ENCODE peak calls at places on chromosomes 2 and 18, in four cellular contexts. G is pancreas, W is GM23338, S is thoracic aorta. X is an unnamed sample.

GRCh38 chr2:230758566-230759480 is 46.2 kb downstream of the CAB39 start:
- DNase-seq in G (no peak), W (no peak), S (no peak), X (no peak)

GRCh38 chr2:236793041-236794011 is 223.7 kb downstream of the ACKR3 start:
- DNase-seq in G (no peak), W (peak; percentile 22), S (no peak), X (no peak)

GRCh38 chr2:187552959-187553681 is 1.1 kb downstream of the TFPI start:
- DNase-seq in G (no peak), W (no peak), S (no peak), X (no peak)

GRCh38 chr2:140027320-140027719 is 1247.1 kb upstream of the NXPH2 start:
- DNase-seq in G (no peak), W (peak; percentile 18), S (no peak), X (no peak)

GRCh38 chr18:9683418-9684396 is 24.4 kb upstream of the RAB31 start:
- DNase-seq in G (peak; percentile 28), W (peak; percentile 23), S (no peak), X (peak; percentile 25)

GRCh38 chr2:127153691-127154158 is 46.8 kb upstream of the BIN1 start:
- DNase-seq in G (no peak), W (no peak), S (no peak), X (no peak)

GRCh38 chr18:58611471-58612131 is 17.3 kb downstream of the ALPK2 start:
- DNase-seq in G (no peak), W (peak; percentile 88), S (no peak), X (no peak)

GRCh38 chr18:37254973-37255372 is 310.6 kb downstream of the CELF4 start:
- DNase-seq in G (no peak), W (no peak), S (no peak), X (no peak)

GRCh38 chr2:159557437-159558034 is 58.8 kb downstream of the BAZ2B start:
- DNase-seq in G (no peak), W (peak; percentile 70), S (no peak), X (no peak)

GRCh38 chr2:197514754-197515153 is 1.1 kb upstream of the MOB4 start:
- DNase-seq in G (no peak), W (peak; percentile 36), S (no peak), X (no peak)

GRCh38 chr2:101255501-101255900 is 2.8 kb downstream of the CNOT11 start:
- DNase-seq in G (no peak), W (no peak), S (no peak), X (no peak)

GRCh38 chr2:113700186-113700841 is 56.1 kb downstream of the SLC35F5 start:
- DNase-seq in G (no peak), W (peak; percentile 79), S (no peak), X (no peak)

GRCh38 chr2:18455256-18455862 is 105.1 kb downstream of the RDH14 start:
- DNase-seq in G (peak; percentile 15), W (peak; percentile 50), S (no peak), X (no peak)

GRCh38 chr2:147679664-147680502 is 164.9 kb upstream of the ACVR2A start:
- DNase-seq in G (no peak), W (no peak), S (no peak), X (no peak)

GRCh38 chr2:174678395-174678794 is 80.8 kb upstream of the WIPF1 start:
- DNase-seq in G (no peak), W (no peak), S (no peak), X (no peak)

GRCh38 chr2:222732774-222733173 is 61.3 kb downstream of the MOGAT1 start:
- DNase-seq in G (no peak), W (no peak), S (no peak), X (no peak)

GRCh38 chr2:127386246-127386645 is 1.5 kb downstream of the MAP3K2 start:
- DNase-seq in G (no peak), W (no peak), S (no peak), X (no peak)

GRCh38 chr2:7930800-7931635 is 750.8 kb upstream of the ID2 start:
- DNase-seq in G (no peak), W (no peak), S (no peak), X (no peak)

GRCh38 chr2:19488009-19488691 is 129.7 kb upstream of the OSR1 start:
- DNase-seq in G (no peak), W (no peak), S (no peak), X (no peak)

GRCh38 chr2:176936410-176936809 is 276.2 kb upstream of the HNRNPA3 start:
- DNase-seq in G (no peak), W (no peak), S (no peak), X (no peak)

GRCh38 chr2:236892721-236893120 is 193.0 kb upstream of the COPS8 start:
- DNase-seq in G (no peak), W (no peak), S (no peak), X (no peak)

GRCh38 chr18:11387880-11388279 is 221.5 kb upstream of the SLC35G4 start:
- DNase-seq in G (peak; percentile 59), W (peak; percentile 46), S (peak; percentile 10), X (no peak)

GRCh38 chr18:54235871-54236270 is 11.4 kb upstream of the MBD2 start:
- DNase-seq in G (no peak), W (no peak), S (no peak), X (no peak)

GRCh38 chr2:224263571-224264043 is 138.3 kb downstream of the FAM124B start:
- DNase-seq in G (no peak), W (no peak), S (no peak), X (no peak)

GRCh38 chr2:151097118-151097517 is 164.5 kb downstream of the RBM43 start:
- DNase-seq in G (no peak), W (no peak), S (no peak), X (no peak)

GRCh38 chr2:216285641-216286156 is 86.6 kb downstream of the MARCHF4 start:
- DNase-seq in G (no peak), W (peak; percentile 59), S (no peak), X (no peak)

GRCh38 chr2:11829324-11829946 is 83.0 kb downstream of the LPIN1 start:
- DNase-seq in G (peak; percentile 76), W (peak; percentile 87), S (peak; percentile 25), X (peak; percentile 45)

GRCh38 chr18:48959551-48959920 is 8.8 kb upstream of the SMAD7 start:
- DNase-seq in G (no peak), W (no peak), S (no peak), X (no peak)

GRCh38 chr18:48958951-48959350 is 8.2 kb upstream of the SMAD7 start:
- DNase-seq in G (no peak), W (no peak), S (no peak), X (no peak)

GRCh38 chr18:48956378-48956777 is 5.6 kb upstream of the SMAD7 start:
- DNase-seq in G (no peak), W (no peak), S (no peak), X (no peak)

GRCh38 chr18:48957136-48957535 is 6.4 kb upstream of the SMAD7 start:
- DNase-seq in G (no peak), W (no peak), S (no peak), X (no peak)

GRCh38 chr18:48957616-48958015 is 6.9 kb upstream of the SMAD7 start:
- DNase-seq in G (no peak), W (no peak), S (no peak), X (no peak)
- H3K27ac ChIP-seq in G (no peak overlapping the region), W (no peak overlapping the region), S (peak overlapping the region; percentile 99), X (no peak overlapping the region)

GRCh38 chr2:30214064-30214463 is 17.3 kb upstream of the LBH start:
- DNase-seq in G (no peak), W (no peak), S (no peak), X (no peak)
- H3K27ac ChIP-seq in G (no peak overlapping the region), W (no peak overlapping the region), S (no peak overlapping the region), X (no peak overlapping the region)

GRCh38 chr2:64929329-64929728 is 59.9 kb upstream of the SLC1A4 start:
- DNase-seq in G (no peak), W (no peak), S (no peak), X (no peak)
- H3K27ac ChIP-seq in G (no peak overlapping the region), W (no peak overlapping the region), S (no peak overlapping the region), X (no peak overlapping the region)

GRCh38 chr2:164969909-164970690 is 14.8 kb upstream of the SLC38A11 start:
- DNase-seq in G (no peak), W (no peak), S (no peak), X (no peak)
- H3K27ac ChIP-seq in G (no peak overlapping the region), W (no peak overlapping the region), S (no peak overlapping the region), X (no peak overlapping the region)

GRCh38 chr2:36356990-36357505 is 1.5 kb downstream of the CRIM1 start:
- DNase-seq in G (no peak), W (no peak), S (no peak), X (no peak)
- H3K27ac ChIP-seq in G (peak overlapping the region; percentile 80), W (peak overlapping the region; percentile 40), S (peak overlapping the region; percentile 84), X (peak overlapping the region; percentile 60)

GRCh38 chr2:95122197-95122551 is 566 bp upstream of the MRPS5 start:
- DNase-seq in G (no peak), W (no peak), S (no peak), X (no peak)
- H3K27ac ChIP-seq in G (peak overlapping the region; percentile 96), W (no peak overlapping the region), S (peak overlapping the region; percentile 84), X (peak overlapping the region; percentile 94)

DNA sequence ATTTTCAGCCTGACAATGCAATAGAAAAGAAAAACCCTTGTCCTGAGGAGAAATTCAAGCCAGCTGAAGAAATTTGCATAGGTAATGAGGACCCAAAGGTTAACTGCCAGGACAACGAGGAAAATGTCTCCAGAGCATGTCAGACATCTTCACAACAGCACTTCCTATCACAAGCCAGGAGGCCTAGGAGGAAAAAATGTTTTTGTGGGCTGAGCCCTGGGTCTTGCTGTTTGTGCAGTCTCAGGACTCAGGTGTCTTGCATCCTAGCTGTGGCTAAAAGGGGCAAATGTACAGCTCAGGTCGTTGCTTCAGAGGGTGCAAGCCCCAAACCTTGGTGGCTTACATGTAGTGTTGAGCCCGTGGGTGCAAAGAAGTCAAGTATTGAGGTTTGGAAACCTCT is 905.1 kb upstream of the FSHR start:
- DNase-seq in G (no peak), W (no peak), S (no peak), X (no peak)
- H3K27ac ChIP-seq in G (no peak overlapping the region), W (no peak overlapping the region), S (no peak overlapping the region), X (no peak overlapping the region)

GRCh38 chr2:109452318-109453305 is 161.2 kb downstream of the SEPTIN10 start:
- DNase-seq in G (no peak), W (no peak), S (no peak), X (no peak)
- H3K27ac ChIP-seq in G (no peak overlapping the region), W (no peak overlapping the region), S (no peak overlapping the region), X (no peak overlapping the region)

GRCh38 chr2:14454102-14454676 is 178.3 kb upstream of the LRATD1 start:
- DNase-seq in G (no peak), W (no peak), S (no peak), X (no peak)
- H3K27ac ChIP-seq in G (no peak overlapping the region), W (no peak overlapping the region), S (no peak overlapping the region), X (no peak overlapping the region)

X was measured in substantia nigra.